ENCODE peak calls at places on chromosomes 6 and 20, in six cellular contexts. I is IMR-90; C is spleen; F is HepG2; H is cardiac muscle cell; Q is CD8-positive, alpha-beta T cell. N is an unnamed sample. For H3K4me1, the result is how much of the 10 kb centered on the place peaks cover.

GRCh38 chr6:111982681-111983080 is 71.2 kb upstream of the CCN6 start:
- DNase-seq in I (no peak), C (no peak), F (no peak), H (no peak), Q (no peak), N (no peak)

GRCh38 chr6:88517737-88518136 is 351.6 kb upstream of the CNR1 start:
- DNase-seq in I (no peak), C (no peak), F (no peak), H (no peak), Q (no peak), N (no peak)

GRCh38 chr6:41273699-41274098 is 12.8 kb downstream of the TREM1 start:
- DNase-seq in I (no peak), C (no peak), F (no peak), H (no peak), Q (no peak), N (no peak)

GRCh38 chr6:143193571-143194094 is 132.9 kb downstream of the AIG1 start:
- DNase-seq in I (no peak), C (no peak), F (peak), H (no peak), Q (no peak), N (no peak)

GRCh38 chr20:9995514-9996272 is 39.1 kb upstream of the ANKEF1 start:
- DNase-seq in I (no peak), C (no peak), F (no peak), H (no peak), Q (no peak), N (no peak)

GRCh38 chr6:146791930-146792329 is 193.2 kb downstream of the ADGB start:
- DNase-seq in I (no peak), C (no peak), F (no peak), H (no peak), Q (no peak), N (no peak)

GRCh38 chr6:69594405-69594804 is 202.4 kb downstream of the LMBRD1 start:
- DNase-seq in I (no peak), C (no peak), F (no peak), H (no peak), Q (no peak), N (no peak)

GRCh38 chr20:51760905-51761544 is 7.2 kb downstream of the ATP9A start:
- DNase-seq in I (peak), C (no peak), F (peak), H (no peak), Q (no peak), N (no peak)

GRCh38 chr6:90411292-90411781 is 114.7 kb upstream of the BACH2 start:
- DNase-seq in I (no peak), C (no peak), F (no peak), H (no peak), Q (peak), N (peak)

GRCh38 chr6:96682017-96682416 is 119.1 kb downstream of the FHL5 start:
- DNase-seq in I (no peak), C (no peak), F (no peak), H (no peak), Q (no peak), N (no peak)

GRCh38 chr6:14959324-14959885 is 286.5 kb upstream of the JARID2 start:
- DNase-seq in I (no peak), C (no peak), F (no peak), H (no peak), Q (no peak), N (no peak)

GRCh38 chr6:93407186-93407585 is 12.2 kb downstream of the EPHA7 start:
- DNase-seq in I (no peak), C (no peak), F (no peak), H (peak), Q (no peak), N (no peak)

GRCh38 chr6:106513813-106514212 is 115.5 kb downstream of the RTN4IP1 start:
- DNase-seq in I (no peak), C (no peak), F (no peak), H (no peak), Q (no peak), N (no peak)

GRCh38 chr6:140130074-140130473 is 755.6 kb upstream of the CITED2 start:
- DNase-seq in I (no peak), C (no peak), F (no peak), H (no peak), Q (no peak), N (no peak)

GRCh38 chr20:36887779-36888133 is 11.8 kb downstream of the TLDC2 start:
- DNase-seq in I (no peak), C (no peak), F (no peak), H (no peak), Q (no peak), N (no peak)

GRCh38 chr20:51934301-51935002 is 132.1 kb upstream of the SALL4 start:
- DNase-seq in I (no peak), C (no peak), F (no peak), H (no peak), Q (no peak), N (no peak)

GRCh38 chr20:57620274-57620990 is at the start of gene ZBP1:
- DNase-seq in I (no peak), C (peak), F (no peak), H (no peak), Q (peak), N (no peak)

GRCh38 chr6:169370054-169370453 is 116.4 kb upstream of the THBS2 start:
- DNase-seq in I (peak), C (no peak), F (no peak), H (no peak), Q (no peak), N (no peak)

GRCh38 chr20:3307695-3308094 is 68.7 kb upstream of the SLC4A11 start:
- DNase-seq in I (peak), C (no peak), F (no peak), H (no peak), Q (no peak), N (no peak)

GRCh38 chr6:109867009-109867969 is 110.8 kb upstream of the GPR6 start:
- DNase-seq in I (peak), C (no peak), F (no peak), H (peak), Q (no peak), N (no peak)

GRCh38 chr20:49701313-49701731 is 12.4 kb downstream of the B4GALT5 start:
- DNase-seq in I (peak), C (no peak), F (no peak), H (no peak), Q (peak), N (no peak)

GRCh38 chr6:163188746-163189145 is 225.8 kb upstream of the QKI start:
- DNase-seq in I (no peak), C (no peak), F (no peak), H (no peak), Q (no peak), N (no peak)

GRCh38 chr6:16249971-16250370 is 11.6 kb downstream of the GMPR start:
- DNase-seq in I (no peak), C (no peak), F (peak), H (no peak), Q (no peak), N (no peak)

GRCh38 chr20:36063916-36064660 is 90.5 kb upstream of the EPB41L1 start:
- DNase-seq in I (no peak), C (no peak), F (no peak), H (no peak), Q (no peak), N (no peak)

GRCh38 chr6:40330301-40330721 is 256.9 kb downstream of the LRFN2 start:
- DNase-seq in I (no peak), C (no peak), F (no peak), H (no peak), Q (no peak), N (no peak)

GRCh38 chr20:50142812-50143211 is 10.7 kb downstream of the PEDS1 start:
- DNase-seq in I (no peak), C (no peak), F (no peak), H (no peak), Q (no peak), N (no peak)

GRCh38 chr6:112061605-112062004 is 7.7 kb downstream of the CCN6 start:
- DNase-seq in I (peak), C (no peak), F (no peak), H (no peak), Q (no peak), N (no peak)

GRCh38 chr20:62365814-62366369 is 1.2 kb downstream of the LAMA5 start:
- DNase-seq in I (no peak), C (no peak), F (no peak), H (peak), Q (no peak), N (no peak)

GRCh38 chr6:15332441-15332840 is 86.6 kb downstream of the JARID2 start:
- DNase-seq in I (peak), C (no peak), F (no peak), H (no peak), Q (no peak), N (no peak)

GRCh38 chr6:13249817-13250216 is 78.5 kb downstream of the TBC1D7 start:
- DNase-seq in I (no peak), C (no peak), F (no peak), H (no peak), Q (no peak), N (no peak)

GRCh38 chr6:13248053-13248452 is 80.3 kb downstream of the TBC1D7 start:
- DNase-seq in I (peak), C (no peak), F (peak), H (peak), Q (no peak), N (no peak)

GRCh38 chr6:13247627-13248026 is 80.7 kb downstream of the TBC1D7 start:
- DNase-seq in I (no peak), C (no peak), F (no peak), H (no peak), Q (no peak), N (no peak)

GRCh38 chr6:13248953-13249432 is 79.3 kb downstream of the TBC1D7 start:
- DNase-seq in I (no peak), C (no peak), F (no peak), H (no peak), Q (no peak), N (no peak)

DNA sequence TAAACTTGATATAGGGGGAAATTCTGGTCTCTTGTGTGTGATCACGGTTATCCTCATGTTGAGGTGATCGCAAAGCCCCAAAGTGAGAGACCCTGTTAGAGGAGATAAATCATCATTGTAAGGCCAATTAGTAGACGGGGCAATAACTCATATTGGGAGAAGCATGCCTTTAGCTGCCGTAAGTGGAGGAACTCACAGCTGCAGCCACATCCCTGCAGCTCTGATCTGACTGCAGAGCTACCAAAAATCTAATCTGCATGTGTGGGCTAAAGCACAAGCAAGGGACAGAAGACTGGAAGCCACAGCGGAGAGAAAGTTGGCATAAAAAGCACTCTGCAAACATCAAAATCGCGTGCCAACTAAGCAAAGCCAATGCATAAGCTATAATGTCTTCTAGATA is 79.8 kb downstream of the TBC1D7 start:
- DNase-seq in I (no peak), C (no peak), F (no peak), H (no peak), Q (no peak), N (no peak)
- H3K27ac ChIP-seq in I (no peak), C (no peak), F (no peak), H (no peak), Q (no peak), N (no peak)

GRCh38 chr6:116278478-116278822 is 1.3 kb downstream of the TSPYL1 start:
- DNase-seq in I (no peak), C (peak), F (no peak), H (no peak), Q (no peak), N (no peak)
- H3K4me1 ChIP-seq in I (under half), C (half or more), F (under half), H (under half), Q (half or more), N (under half)

GRCh38 chr6:36975231-36976004 is 10.6 kb downstream of the MTCH1 start:
- DNase-seq in I (no peak), C (peak), F (no peak), H (no peak), Q (no peak), N (no peak)
- H3K27ac ChIP-seq in I (no peak), C (no peak), F (no peak), H (peak), Q (no peak), N (no peak)

DNA sequence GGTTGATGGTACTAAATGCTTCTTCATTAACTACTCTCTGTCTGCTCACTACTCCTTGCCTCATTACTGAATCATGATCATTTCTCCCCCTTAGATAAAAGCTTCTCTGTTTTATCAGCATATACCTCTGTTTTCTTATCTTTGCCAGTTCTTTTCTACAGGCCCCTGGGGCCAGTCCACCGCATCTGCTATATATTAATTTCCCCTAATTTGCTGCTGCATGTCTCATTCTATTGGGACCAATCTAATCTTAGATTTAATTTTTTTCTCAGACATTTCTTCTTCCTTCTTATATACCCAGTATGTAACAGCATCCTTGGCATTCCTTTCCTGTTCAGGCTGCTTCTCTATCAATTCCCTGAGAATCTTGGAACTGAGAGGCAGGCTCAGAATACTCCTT is 51.2 kb downstream of the GRIK2 start:
- DNase-seq in I (no peak), C (no peak), F (no peak), H (no peak), Q (no peak), N (no peak)
- H3K4me1 ChIP-seq in I (under half), C (under half), F (under half), H (under half), Q (under half), N (under half)

DNA sequence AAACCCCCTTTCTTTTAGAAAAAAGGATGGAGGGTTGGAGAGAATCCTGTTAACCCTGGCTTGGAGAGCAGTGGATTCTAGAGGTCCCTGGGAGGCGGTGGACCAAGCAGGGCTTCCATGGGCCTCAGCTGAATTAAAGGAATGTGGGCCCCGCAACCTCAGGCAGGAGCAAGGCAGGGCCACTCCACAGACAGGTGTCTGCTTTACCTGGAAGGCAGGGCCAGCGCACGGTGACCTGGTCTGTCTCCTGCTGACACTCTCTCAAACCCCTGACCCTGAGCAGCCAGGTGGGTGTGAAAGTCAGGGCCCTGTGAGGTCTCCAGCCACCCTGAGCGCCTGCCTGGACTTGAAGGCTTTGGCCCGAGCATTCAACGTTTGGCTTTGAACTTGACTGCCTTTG is 96.6 kb downstream of the TMEM170B start:
- DNase-seq in I (no peak), C (no peak), F (no peak), H (no peak), Q (no peak), N (no peak)
- H3K27ac ChIP-seq in I (no peak), C (no peak), F (no peak), H (no peak), Q (no peak), N (no peak)

GRCh38 chr6:37974943-37975342 is 155.4 kb downstream of the ZFAND3 start:
- DNase-seq in I (no peak), C (no peak), F (no peak), H (no peak), Q (no peak), N (no peak)
- H3K4me1 ChIP-seq in I (under half), C (under half), F (under half), H (under half), Q (under half), N (under half)

GRCh38 chr6:13406781-13407180 is 78.4 kb upstream of the TBC1D7 start:
- DNase-seq in I (no peak), C (no peak), F (peak), H (peak), Q (no peak), N (peak)
- H3K27ac ChIP-seq in I (no peak), C (no peak), F (peak), H (no peak), Q (no peak), N (no peak)

GRCh38 chr6:45437441-45437820 is 59.7 kb upstream of the SUPT3H start:
- DNase-seq in I (no peak), C (no peak), F (no peak), H (no peak), Q (no peak), N (no peak)
- H3K4me1 ChIP-seq in I (under half), C (under half), F (under half), H (under half), Q (under half), N (half or more)

GRCh38 chr20:38825901-38826625 is 20.6 kb downstream of the PPP1R16B start:
- DNase-seq in I (peak), C (no peak), F (peak), H (peak), Q (no peak), N (peak)
- H3K27ac ChIP-seq in I (no peak), C (no peak), F (no peak), H (no peak), Q (no peak), N (no peak)

DNA sequence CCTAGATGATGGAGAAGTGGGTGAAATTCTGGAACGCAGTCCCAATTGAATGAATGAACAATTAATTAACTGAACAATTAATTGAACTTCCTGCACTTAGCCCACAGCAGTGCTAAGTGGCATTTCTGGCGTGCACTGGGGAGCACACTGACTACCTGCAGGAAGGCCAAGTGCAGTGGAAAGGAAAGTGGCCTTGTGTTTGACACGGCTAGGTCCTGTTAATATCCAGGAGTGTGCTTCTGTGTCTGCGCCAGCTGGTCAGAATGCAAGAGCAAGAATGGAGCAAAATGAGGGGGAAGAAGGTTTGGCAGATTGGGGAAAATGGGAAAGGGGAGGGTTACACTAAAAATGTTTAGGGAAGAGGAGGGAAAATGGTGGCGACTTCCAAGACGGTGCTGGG is 64.4 kb downstream of the CLIC5 start:
- DNase-seq in I (no peak), C (no peak), F (no peak), H (no peak), Q (no peak), N (no peak)
- H3K4me1 ChIP-seq in I (under half), C (under half), F (under half), H (under half), Q (under half), N (under half)